ENCODE peak calls at places on chromosomes 3 and 15, in eight cellular contexts. Q, O, T, V, C, A, Y and J are unnamed samples.
A peak's percentile ranks its signal among the peaks of the same experiment; 100 is the strongest.

GRCh38 chr3:64756587-64756986 is 68.8 kb upstream of the ADAMTS9 start:
- DNase-seq in V (no peak), C (no peak), Q (no peak), O (no peak), T (no peak), A (no peak), Y (no peak), J (no peak)

GRCh38 chr3:5275529-5275928 is 88.0 kb downstream of the EDEM1 start:
- DNase-seq in Y (no peak), Q (no peak), A (no peak), C (no peak), O (no peak), V (no peak), T (no peak), J (no peak)

GRCh38 chr3:78887029-78887428 is 880.8 kb downstream of the ROBO1 start:
- DNase-seq in T (no peak), Q (peak; percentile 82), C (no peak), A (no peak), V (no peak), Y (no peak), O (no peak), J (peak; percentile 61)

GRCh38 chr3:134449951-134450350 is 35.8 kb downstream of the ANAPC13 start:
- DNase-seq in T (no peak), Q (no peak), Y (no peak), O (no peak), A (no peak), C (no peak), V (no peak), J (no peak)

GRCh38 chr15:34984884-34985630 is 3.0 kb downstream of the ZNF770 start:
- DNase-seq in T (no peak), O (no peak), Q (peak; percentile 14), Y (no peak), V (no peak), A (no peak), C (no peak), J (no peak)

GRCh38 chr15:93151488-93151887 is 62.5 kb upstream of the RGMA start:
- DNase-seq in A (no peak), O (no peak), V (no peak), T (no peak), Y (no peak), Q (no peak), C (no peak), J (no peak)

GRCh38 chr3:112604536-112604935 is 36.4 kb downstream of the CCDC80 start:
- DNase-seq in Y (peak; percentile 85), Q (peak; percentile 74), O (no peak), V (no peak), A (no peak), T (no peak), C (peak; percentile 7), J (no peak)

GRCh38 chr3:159260049-159260662 is 458.3 kb downstream of the MFSD1 start:
- DNase-seq in C (peak; percentile 27), A (peak; percentile 31), T (peak; percentile 1), O (no peak), Q (peak; percentile 84), V (peak; percentile 80), Y (peak; percentile 53), J (peak; percentile 73)

GRCh38 chr3:99951701-99952100 is 134.0 kb downstream of the CMSS1 start:
- DNase-seq in Y (no peak), Q (no peak), A (no peak), C (no peak), O (no peak), V (no peak), T (no peak), J (no peak)

GRCh38 chr15:88912500-88912921 is 668 bp downstream of the MFGE8 start:
- DNase-seq in Q (peak; percentile 35), C (no peak), Y (no peak), T (no peak), A (no peak), O (no peak), V (peak; percentile 24), J (peak; percentile 50)

GRCh38 chr3:13223574-13224237 is 150.5 kb upstream of the IQSEC1 start:
- DNase-seq in Q (no peak), C (no peak), O (no peak), A (no peak), V (no peak), T (no peak), Y (no peak), J (no peak)

GRCh38 chr3:32438596-32439344 is 47.1 kb downstream of the CMTM7 start:
- DNase-seq in T (no peak), Y (no peak), V (no peak), A (no peak), Q (no peak), C (peak; percentile 65), O (no peak), J (no peak)

GRCh38 chr3:52490035-52490937 is 4.9 kb upstream of the STAB1 start:
- DNase-seq in O (no peak), A (no peak), C (no peak), Q (no peak), V (no peak), T (no peak), Y (no peak), J (no peak)

GRCh38 chr3:168040624-168041208 is 55.0 kb downstream of the GOLIM4 start:
- DNase-seq in Y (peak; percentile 68), T (no peak), Q (peak; percentile 63), A (peak; percentile 16), V (peak; percentile 84), C (peak; percentile 7), O (no peak), J (peak; percentile 79)

GRCh38 chr3:59812778-59813558 is 763.1 kb upstream of the CFAP20DC start:
- DNase-seq in O (no peak), T (no peak), Q (no peak), Y (peak; percentile 17), C (no peak), A (no peak), V (peak; percentile 47), J (peak; percentile 95)

GRCh38 chr3:150890320-150890719 is 14.9 kb downstream of the MINDY4B start:
- DNase-seq in Q (no peak), T (no peak), Y (peak; percentile 14), O (no peak), C (no peak), A (no peak), V (no peak), J (no peak)

GRCh38 chr3:123331651-123332050 is 117.2 kb downstream of the ADCY5 start:
- DNase-seq in C (no peak), A (no peak), O (no peak), T (no peak), Y (no peak), V (no peak), Q (no peak), J (no peak)

GRCh38 chr3:197352382-197352781 is 54.0 kb upstream of the DLG1 start:
- DNase-seq in Y (no peak), A (no peak), O (no peak), T (no peak), C (no peak), V (no peak), Q (peak; percentile 21), J (no peak)

GRCh38 chr3:140497331-140497730 is 180.5 kb upstream of the TRIM42 start:
- DNase-seq in V (no peak), C (no peak), O (no peak), A (no peak), T (no peak), Q (no peak), Y (no peak), J (no peak)

GRCh38 chr15:56817266-56817665 is 84.0 kb upstream of the ZNF280D start:
- DNase-seq in O (no peak), Q (peak; percentile 64), A (no peak), C (no peak), Y (no peak), T (no peak), V (peak; percentile 22), J (peak; percentile 45)

GRCh38 chr15:52124270-52124878 is 11.8 kb upstream of the BCL2L10 start:
- DNase-seq in V (no peak), C (peak; percentile 25), Q (peak; percentile 86), Y (no peak), A (no peak), O (no peak), T (no peak), J (peak; percentile 66)

GRCh38 chr3:27677554-27677953 is 44.6 kb downstream of the EOMES start:
- DNase-seq in Q (peak; percentile 89), O (no peak), V (no peak), C (peak; percentile 11), T (no peak), Y (peak; percentile 98), A (no peak), J (no peak)

GRCh38 chr3:143951351-143951971 is 20.2 kb upstream of the DIPK2A start:
- DNase-seq in T (peak; percentile 6), V (peak; percentile 69), Q (peak; percentile 54), O (no peak), C (peak; percentile 39), Y (peak; percentile 26), A (peak; percentile 29), J (peak; percentile 63)

GRCh38 chr3:47082519-47082918 is 81.4 kb downstream of the SETD2 start:
- DNase-seq in O (no peak), Y (no peak), T (no peak), Q (peak; percentile 80), V (no peak), C (no peak), A (no peak), J (no peak)

GRCh38 chr15:50906954-50907865 is 1.3 kb upstream of the AP4E1 start:
- DNase-seq in V (no peak), A (no peak), T (peak; percentile 59), C (peak; percentile 90), O (peak; percentile 55), Q (peak; percentile 14), Y (no peak), J (no peak)

GRCh38 chr15:64749999-64750657 is 25.3 kb downstream of the RBPMS2 start:
- DNase-seq in A (peak; percentile 66), V (peak; percentile 89), Y (no peak), O (no peak), Q (peak; percentile 40), T (no peak), C (no peak), J (peak; percentile 96)

GRCh38 chr3:45010718-45011355 is 15.3 kb upstream of the CLEC3B start:
- DNase-seq in O (no peak), Q (peak; percentile 85), C (no peak), T (no peak), Y (peak; percentile 63), A (no peak), V (no peak), J (no peak)

GRCh38 chr15:99584081-99584600 is 18.4 kb downstream of the MEF2A start:
- DNase-seq in A (no peak), T (no peak), O (no peak), Q (no peak), V (no peak), C (no peak), Y (no peak), J (no peak)

GRCh38 chr3:152051501-152052404 is 178.3 kb downstream of the SUCNR1 start:
- DNase-seq in O (no peak), Y (no peak), C (no peak), V (no peak), A (no peak), T (no peak), Q (no peak), J (no peak)

GRCh38 chr3:12963184-12963868 is 109.9 kb downstream of the IQSEC1 start:
- DNase-seq in T (no peak), O (no peak), Q (no peak), V (no peak), C (peak; percentile 38), A (no peak), Y (no peak), J (no peak)

GRCh38 chr15:88518903-88519302 is 27.6 kb downstream of the DET1 start:
- DNase-seq in O (no peak), Y (no peak), V (no peak), C (no peak), Q (no peak), T (no peak), A (no peak), J (no peak)

GRCh38 chr3:21647961-21648360 is 103.0 kb downstream of the ZNF385D start:
- DNase-seq in T (no peak), C (no peak), Y (no peak), O (no peak), Q (no peak), V (no peak), A (no peak), J (peak; percentile 65)

GRCh38 chr3:100900671-100901070 is 92.5 kb downstream of the ABI3BP start:
- DNase-seq in Y (no peak), C (no peak), Q (peak; percentile 54), A (no peak), T (no peak), O (no peak), V (no peak), J (no peak)

GRCh38 chr3:66393486-66394260 is 107.1 kb downstream of the LRIG1 start:
- DNase-seq in A (no peak), V (no peak), O (peak; percentile 52), Q (no peak), Y (peak; percentile 55), T (peak; percentile 6), C (peak; percentile 76), J (no peak)